ENCODE peak calls at places on chromosomes 11 and 22, in nine cellular contexts. J, F, M, S, D, I, E, Y and W are unnamed samples.

GRCh38 chr11:34616830-34617504 is 3.9 kb upstream of the EHF start:
- DNase-seq in J (no peak), F (no peak), M (no peak), S (no peak), D (no peak), I (no peak), E (no peak), Y (no peak), W (no peak)

GRCh38 chr11:122435540-122436187 is 219.9 kb upstream of the UBASH3B start:
- DNase-seq in J (no peak), F (no peak), M (no peak), S (no peak), D (no peak), I (no peak), E (no peak), Y (no peak), W (no peak)

GRCh38 chr22:26169312-26170111 is at the start of gene SEZ6L:
- DNase-seq in J (no peak), F (no peak), M (no peak), S (no peak), D (peak), I (peak), E (no peak), Y (no peak), W (no peak)

GRCh38 chr22:46754110-46754799 is 8.2 kb upstream of the TBC1D22A start:
- DNase-seq in J (peak), F (no peak), M (peak), S (peak), D (peak), I (no peak), E (peak), Y (peak), W (peak)

GRCh38 chr11:124481365-124482323 is 36.1 kb upstream of the OR8B8 start:
- DNase-seq in J (peak), F (no peak), M (no peak), S (peak), D (peak), I (no peak), E (no peak), Y (peak), W (peak)

GRCh38 chr11:123505546-123506299 is 75.7 kb downstream of the GRAMD1B start:
- DNase-seq in J (no peak), F (no peak), M (no peak), S (no peak), D (no peak), I (peak), E (no peak), Y (peak), W (no peak)

GRCh38 chr11:126716456-126717083 is 284.0 kb downstream of the KIRREL3 start:
- DNase-seq in J (peak), F (peak), M (no peak), S (no peak), D (peak), I (peak), E (no peak), Y (peak), W (no peak)

GRCh38 chr22:27669798-27670599 is 131.6 kb downstream of the MN1 start:
- DNase-seq in J (peak), F (no peak), M (no peak), S (no peak), D (peak), I (no peak), E (no peak), Y (no peak), W (no peak)

GRCh38 chr22:38303974-38304373 is 13.3 kb downstream of the CSNK1E start:
- DNase-seq in J (no peak), F (no peak), M (no peak), S (no peak), D (no peak), I (no peak), E (no peak), Y (no peak), W (no peak)

GRCh38 chr11:1450958-1451710 is 35.4 kb downstream of the MOB2 start:
- DNase-seq in J (no peak), F (no peak), M (no peak), S (peak), D (no peak), I (no peak), E (no peak), Y (peak), W (no peak)